ENCODE peak calls at places on chromosomes 11 and 22, in seven cellular contexts. S is transverse colon; G is CD8-positive, alpha-beta memory T cell; T is cardiac muscle cell; U is iPS DF 6.9; W is heart right ventricle; M is K562. Q is an unnamed sample.

GRCh38 chr11:76566811-76567210 is 103.7 kb downstream of the LRRC32 start:
- DNase-seq in S (no peak), G (no peak), T (no peak), U (no peak), W (no peak), M (no peak), Q (no peak)

GRCh38 chr11:22787565-22788162 is 41.9 kb downstream of the SVIP start:
- DNase-seq in S (peak; percentile 10), G (no peak), T (peak; percentile 68), U (peak; percentile 2), W (no peak), M (peak; percentile 54), Q (peak; percentile 26)

GRCh38 chr11:108278546-108278945 is 55.7 kb downstream of the ATM start:
- DNase-seq in S (no peak), G (no peak), T (peak; percentile 6), U (no peak), W (peak; percentile 6), M (no peak), Q (no peak)

GRCh38 chr22:35198738-35199137 is 58.6 kb upstream of the HMGXB4 start:
- DNase-seq in S (no peak), G (no peak), T (no peak), U (no peak), W (no peak), M (no peak), Q (no peak)

GRCh38 chr11:93997741-93998140 is 23.4 kb upstream of the HEPHL1 start:
- DNase-seq in S (no peak), G (no peak), T (no peak), U (no peak), W (no peak), M (no peak), Q (no peak)

GRCh38 chr22:45502215-45503070 is at the start of gene FBLN1:
- DNase-seq in S (no peak), G (no peak), T (peak; percentile 55), U (no peak), W (peak; percentile 53), M (no peak), Q (no peak)

GRCh38 chr22:29202231-29203192 is 3.2 kb upstream of the EMID1 start:
- DNase-seq in S (peak; percentile 59), G (peak; percentile 47), T (peak; percentile 90), U (peak; percentile 50), W (peak; percentile 51), M (peak; percentile 79), Q (peak; percentile 23)

GRCh38 chr22:31951201-31952093 is 7.1 kb downstream of the YWHAH start:
- DNase-seq in S (no peak), G (no peak), T (no peak), U (no peak), W (no peak), M (no peak), Q (no peak)

GRCh38 chr11:82003671-82004148 is 730.0 kb downstream of the FAM181B start:
- DNase-seq in S (no peak), G (no peak), T (no peak), U (no peak), W (no peak), M (no peak), Q (no peak)

GRCh38 chr11:33779849-33780528 is 5.7 kb upstream of the FBXO3 start:
- DNase-seq in S (no peak), G (no peak), T (peak; percentile 84), U (no peak), W (no peak), M (no peak), Q (no peak)

GRCh38 chr11:8671651-8672062 is 10.8 kb downstream of the TRIM66 start:
- DNase-seq in S (no peak), G (no peak), T (peak; percentile 85), U (no peak), W (peak; percentile 49), M (no peak), Q (no peak)

DNA sequence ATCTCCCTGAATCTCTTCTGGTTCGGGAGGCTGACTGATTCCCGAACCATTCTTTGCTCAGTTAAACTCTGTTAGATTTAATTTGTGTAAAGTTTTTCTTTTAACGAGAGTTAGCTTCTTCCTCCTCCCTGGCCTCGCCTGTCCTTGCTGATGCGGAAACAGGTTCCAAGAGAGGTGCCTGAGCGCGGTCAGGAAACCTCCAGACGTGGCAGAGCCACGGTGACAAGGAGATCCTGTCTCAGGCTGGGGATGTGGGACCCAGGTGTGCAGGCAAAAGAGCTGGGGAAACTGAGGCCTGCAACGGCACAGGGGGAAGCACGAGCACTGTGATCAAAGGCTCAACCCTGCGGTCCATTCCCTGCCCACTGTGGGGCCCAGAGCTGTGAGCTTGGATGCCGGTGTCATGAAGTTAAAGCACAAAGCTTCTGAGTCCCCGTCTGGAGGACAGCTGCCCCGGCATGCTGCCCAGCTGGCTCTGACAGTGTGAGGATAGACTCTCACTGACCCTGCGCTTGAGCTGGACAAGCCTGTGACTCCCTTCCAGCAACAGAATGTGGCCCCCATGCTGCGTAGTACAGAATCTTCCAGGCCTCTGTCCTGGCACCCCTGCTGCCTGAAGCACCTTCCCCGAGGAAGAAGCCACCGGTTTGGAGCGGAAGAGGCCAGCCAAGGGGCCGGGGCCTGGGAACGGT is 960.6 kb downstream of the BRD1 start:
- DNase-seq in S (no peak), G (peak; percentile 30), T (no peak), U (no peak), W (no peak), M (no peak), Q (no peak)
- H3K4me3 ChIP-seq in S (no peak overlapping the region), G (no peak overlapping the region), T (no peak overlapping the region), U (no peak overlapping the region), W (no peak overlapping the region), M (no peak overlapping the region), Q (no peak overlapping the region)

GRCh38 chr11:27237641-27238040 is 125.4 kb downstream of the CCDC34 start:
- DNase-seq in S (peak; percentile 51), G (no peak), T (no peak), U (no peak), W (no peak), M (no peak), Q (no peak)

GRCh38 chr11:27231519-27231918 is 131.5 kb downstream of the CCDC34 start:
- DNase-seq in S (no peak), G (no peak), T (peak; percentile 55), U (no peak), W (no peak), M (no peak), Q (no peak)

GRCh38 chr11:27233654-27234042 is 129.4 kb downstream of the CCDC34 start:
- DNase-seq in S (peak; percentile 9), G (no peak), T (no peak), U (no peak), W (no peak), M (no peak), Q (no peak)

GRCh38 chr11:27234043-27234668 is 128.9 kb downstream of the CCDC34 start:
- DNase-seq in S (peak; percentile 56), G (no peak), T (peak; percentile 97), U (no peak), W (peak; percentile 27), M (peak; percentile 33), Q (no peak)

GRCh38 chr11:27234961-27235360 is 128.1 kb downstream of the CCDC34 start:
- DNase-seq in S (peak; percentile 29), G (no peak), T (no peak), U (no peak), W (no peak), M (no peak), Q (no peak)
- H3K4me1 ChIP-seq in S (peaks cover 41% of the 10 kb centered on the region), G (no peaks in the 10 kb centered on the region), T (peaks cover 11% of the 10 kb centered on the region), U (no peaks in the 10 kb centered on the region), W (no peaks in the 10 kb centered on the region), M (peaks cover 8% of the 10 kb centered on the region), Q (no peaks in the 10 kb centered on the region)

GRCh38 chr11:60897496-60897895 is 8.9 kb downstream of the PRPF19 start:
- DNase-seq in S (no peak), G (no peak), T (no peak), U (no peak), W (no peak), M (no peak), Q (no peak)

GRCh38 chr11:60902625-60903024 is 3.8 kb downstream of the PRPF19 start:
- DNase-seq in S (no peak), G (no peak), T (no peak), U (no peak), W (no peak), M (no peak), Q (no peak)

GRCh38 chr11:60900673-60901404 is 5.5 kb downstream of the PRPF19 start:
- DNase-seq in S (no peak), G (no peak), T (no peak), U (no peak), W (no peak), M (no peak), Q (no peak)

GRCh38 chr11:60899977-60900376 is 6.4 kb downstream of the PRPF19 start:
- DNase-seq in S (no peak), G (no peak), T (no peak), U (no peak), W (no peak), M (no peak), Q (no peak)

DNA sequence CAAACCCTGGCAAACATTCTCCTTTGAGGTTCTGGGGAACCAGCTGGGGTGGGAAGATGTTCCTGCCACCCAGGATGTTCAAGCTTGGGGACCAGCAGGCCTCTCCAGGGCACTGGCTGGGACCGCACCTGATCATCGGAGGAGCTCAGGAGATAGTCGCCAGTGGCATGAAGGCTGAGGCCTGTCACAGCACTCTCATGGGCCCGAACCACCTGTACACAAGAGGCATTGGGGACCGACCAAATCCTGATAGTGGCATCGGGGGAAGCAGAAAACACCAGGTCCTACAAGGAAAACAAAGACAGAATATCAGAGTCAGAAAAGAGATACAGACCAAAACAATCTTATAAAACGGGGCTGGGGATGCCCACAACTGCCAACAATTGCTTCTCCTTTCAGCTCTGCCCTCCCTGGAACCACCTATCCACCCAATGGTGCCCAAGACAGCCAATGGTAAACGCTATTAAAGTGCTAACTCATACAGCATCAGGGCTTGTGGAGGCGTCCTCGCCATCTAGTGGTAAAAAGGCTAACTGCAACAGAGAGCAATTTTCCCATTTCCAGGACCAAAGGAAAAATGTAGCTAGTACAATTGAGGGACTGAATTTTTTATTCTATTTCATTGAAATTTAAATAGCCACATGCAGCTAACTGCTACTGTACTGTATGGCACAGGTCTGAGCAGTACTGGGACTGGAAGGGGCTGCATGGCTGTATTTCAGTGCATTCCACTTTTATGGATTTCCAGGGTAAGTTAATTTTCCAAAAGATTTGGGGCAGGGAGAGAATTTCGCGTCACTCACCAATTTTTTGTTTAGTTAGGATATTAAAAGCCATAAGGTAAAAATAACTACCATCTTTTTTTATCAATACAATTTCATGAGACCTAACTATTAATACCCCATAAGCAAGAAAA is 7.1 kb downstream of the PRPF19 start:
- DNase-seq in S (no peak), G (peak; percentile 56), T (peak; percentile 77), U (peak; percentile 55), W (no peak), M (peak; percentile 74), Q (no peak)
- H3K36me3 ChIP-seq in S (peaks cover 5% of the 10 kb centered on the region), G (peaks cover 81% of the 10 kb centered on the region), T (peaks cover 58% of the 10 kb centered on the region), U (peaks cover 33% of the 10 kb centered on the region), W (peaks cover 96% of the 10 kb centered on the region), M (peaks cover 100% of the 10 kb centered on the region), Q (peaks cover 80% of the 10 kb centered on the region)

DNA sequence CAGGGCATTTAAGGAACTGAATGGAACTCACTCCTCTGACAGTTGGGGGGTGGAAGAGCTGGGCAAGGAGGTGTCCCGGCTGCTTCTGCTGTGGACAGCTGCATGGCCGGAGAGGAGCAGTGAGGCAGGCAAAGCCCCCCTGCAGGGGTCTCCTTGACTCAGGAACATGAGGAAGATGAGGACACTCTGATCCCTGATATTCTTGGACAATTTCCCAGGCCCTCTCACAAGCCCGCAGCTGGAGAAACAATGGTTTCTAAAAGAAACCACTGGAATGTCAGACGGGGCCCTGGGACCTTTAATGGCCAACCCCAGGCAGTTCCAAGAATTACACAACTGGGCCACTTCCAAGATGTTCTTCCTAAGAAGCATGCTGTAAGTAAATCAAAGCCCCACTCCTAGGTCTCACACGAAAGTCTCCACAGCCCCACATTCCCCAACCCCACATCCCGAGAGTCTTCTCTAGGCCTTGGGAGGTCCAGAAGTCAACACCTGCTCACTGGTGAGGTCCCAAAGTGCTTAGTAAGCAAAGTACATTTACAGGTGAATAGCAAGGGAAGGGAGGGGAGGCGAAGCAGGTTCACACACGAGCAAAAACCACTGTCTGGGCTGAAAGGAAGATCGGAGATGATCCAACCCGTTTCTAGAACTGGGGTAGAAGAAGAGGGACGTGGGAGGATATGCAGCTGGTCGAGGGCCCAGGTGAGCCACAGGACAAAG is 1.0 kb upstream of the CCDC86 start:
- DNase-seq in S (peak; percentile 33), G (no peak), T (peak; percentile 97), U (no peak), W (peak; percentile 79), M (no peak), Q (no peak)
- H3K4me3 ChIP-seq in S (no peak overlapping the region), G (peak overlapping the region; percentile 95), T (no peak overlapping the region), U (no peak overlapping the region), W (no peak overlapping the region), M (no peak overlapping the region), Q (no peak overlapping the region)